ENCODE peak calls at places on chromosomes 6 and 20, in nine cellular contexts. Z is fibroblast of lung, N is cardiac fibroblast, Q is tibial nerve, M is cardiac muscle cell, W is GM12865, F is mucosa of descending colon, I is gastrocnemius medialis, S is lower leg skin. A is an unnamed sample.

GRCh38 chr20:53668981-53669380 is 75.3 kb upstream of the ZNF217 start:
- DNase-seq in Z (no peak), N (no peak), Q (no peak), M (no peak), W (no peak), F (peak; percentile 89), I (no peak), S (peak; percentile 7), A (no peak)

GRCh38 chr20:45114465-45115385 is at the start of gene WFDC5:
- DNase-seq in Z (no peak), N (no peak), Q (no peak), M (no peak), W (no peak), F (no peak), I (no peak), S (no peak), A (no peak)

GRCh38 chr20:18783385-18783959 is 30.1 kb upstream of the SCP2D1 start:
- DNase-seq in Z (no peak), N (no peak), Q (no peak), M (no peak), W (no peak), F (no peak), I (no peak), S (no peak), A (no peak)

GRCh38 chr6:114157848-114158247 is 185.0 kb downstream of the HS3ST5 start:
- DNase-seq in Z (no peak), N (no peak), Q (no peak), M (no peak), W (no peak), F (no peak), I (no peak), S (no peak), A (no peak)

GRCh38 chr6:37980222-37980595 is 160.7 kb downstream of the ZFAND3 start:
- DNase-seq in Z (peak; percentile 48), N (peak; percentile 44), Q (no peak), M (no peak), W (no peak), F (no peak), I (no peak), S (no peak), A (no peak)

GRCh38 chr20:19249515-19249914 is 37.1 kb downstream of the SLC24A3 start:
- DNase-seq in Z (peak; percentile 22), N (peak; percentile 37), Q (peak; percentile 3), M (peak; percentile 33), W (peak; percentile 18), F (peak; percentile 21), I (no peak), S (no peak), A (no peak)

GRCh38 chr6:22828179-22829062 is 259.1 kb downstream of the HDGFL1 start:
- DNase-seq in Z (peak; percentile 93), N (peak; percentile 94), Q (no peak), M (peak; percentile 96), W (peak; percentile 39), F (peak; percentile 24), I (no peak), S (no peak), A (peak; percentile 96)

GRCh38 chr6:38771111-38771694 is 56.1 kb downstream of the DNAH8 start:
- DNase-seq in Z (peak; percentile 0), N (no peak), Q (no peak), M (peak; percentile 2), W (no peak), F (no peak), I (no peak), S (no peak), A (no peak)

GRCh38 chr6:150269857-150270223 is 99.0 kb upstream of the IYD start:
- DNase-seq in Z (no peak), N (peak; percentile 18), Q (no peak), M (no peak), W (no peak), F (no peak), I (no peak), S (peak; percentile 57), A (no peak)

GRCh38 chr6:97947841-97948240 is 664.8 kb upstream of the MMS22L start:
- DNase-seq in Z (peak; percentile 3), N (peak; percentile 73), Q (peak; percentile 12), M (peak; percentile 53), W (no peak), F (no peak), I (no peak), S (no peak), A (peak; percentile 95)

GRCh38 chr6:14661188-14661587 is 543.6 kb downstream of the CD83 start:
- DNase-seq in Z (peak; percentile 34), N (no peak), Q (no peak), M (no peak), W (peak; percentile 56), F (no peak), I (no peak), S (no peak), A (no peak)

GRCh38 chr6:128807577-128807976 is 75.4 kb upstream of the LAMA2 start:
- DNase-seq in Z (peak; percentile 76), N (peak; percentile 79), Q (no peak), M (peak; percentile 74), W (peak; percentile 15), F (no peak), I (no peak), S (no peak), A (peak; percentile 38)

GRCh38 chr6:84897874-84898635 is 133.7 kb upstream of the TBX18 start:
- DNase-seq in Z (peak; percentile 89), N (peak; percentile 79), Q (no peak), M (peak; percentile 84), W (no peak), F (no peak), I (no peak), S (no peak), A (no peak)

GRCh38 chr20:22343612-22344011 is 240.8 kb downstream of the FOXA2 start:
- DNase-seq in Z (no peak), N (no peak), Q (no peak), M (no peak), W (no peak), F (no peak), I (no peak), S (no peak), A (no peak)

GRCh38 chr6:72367439-72367838 is 254.4 kb upstream of the KCNQ5 start:
- DNase-seq in Z (no peak), N (no peak), Q (no peak), M (no peak), W (peak; percentile 15), F (no peak), I (no peak), S (no peak), A (no peak)
- H3K4me3 ChIP-seq in Z (no peak overlapping the region), N (no peak overlapping the region), Q (no peak overlapping the region), M (no peak overlapping the region), W (no peak overlapping the region), F (no peak overlapping the region), I (no peak overlapping the region), S (no peak overlapping the region), A (no peak overlapping the region)

GRCh38 chr6:30213654-30213998 is 420 bp upstream of the TRIM26 start:
- DNase-seq in Z (no peak), N (no peak), Q (peak; percentile 15), M (no peak), W (no peak), F (no peak), I (no peak), S (no peak), A (no peak)

GRCh38 chr6:30213999-30214982 is 1.1 kb upstream of the TRIM26 start:
- DNase-seq in Z (peak; percentile 70), N (peak; percentile 82), Q (peak; percentile 69), M (peak; percentile 81), W (peak; percentile 91), F (peak; percentile 88), I (peak; percentile 61), S (peak; percentile 97), A (no peak)

GRCh38 chr6:30223339-30223738 is 10.1 kb upstream of the TRIM26 start:
- DNase-seq in Z (no peak), N (no peak), Q (no peak), M (no peak), W (no peak), F (no peak), I (no peak), S (no peak), A (no peak)

GRCh38 chr6:30216096-30216495 is 2.9 kb upstream of the TRIM26 start:
- DNase-seq in Z (no peak), N (no peak), Q (no peak), M (no peak), W (no peak), F (no peak), I (no peak), S (no peak), A (no peak)

DNA sequence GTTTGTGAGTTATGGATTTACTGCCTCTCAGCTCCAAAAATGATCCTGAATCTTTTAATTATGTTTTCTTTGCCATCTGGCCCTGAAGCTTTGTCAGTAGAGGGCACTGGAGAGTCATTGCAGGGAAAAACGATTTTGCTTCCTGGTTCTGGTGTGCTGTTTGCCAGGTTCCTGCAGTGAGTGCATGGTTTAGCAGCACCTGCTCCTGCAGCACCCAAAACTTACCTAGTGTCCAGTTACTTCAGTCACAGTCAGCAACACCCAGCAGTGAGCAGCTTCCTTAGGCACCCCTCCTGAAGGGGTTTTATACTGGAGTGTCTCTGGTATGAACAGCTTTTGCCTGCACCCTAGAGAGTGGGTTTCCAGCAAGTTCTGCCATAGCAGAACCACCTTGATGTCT is 6.0 kb upstream of the TRIM26 start:
- DNase-seq in Z (peak; percentile 56), N (peak; percentile 68), Q (peak; percentile 67), M (peak; percentile 61), W (peak; percentile 68), F (peak; percentile 85), I (no peak), S (no peak), A (no peak)
- TF ChIP-seq CTCF in Z (peak; percentile 98), N (peak; percentile 93), Q (peak; percentile 51), M (peak; percentile 94), W (peak; percentile 85), F (peak; percentile 67), I (peak; percentile 77), S (no peak), A (peak; percentile 98)

GRCh38 chr20:63409834-63410435 is 48.8 kb upstream of the CHRNA4 start:
- DNase-seq in Z (no peak), N (no peak), Q (no peak), M (no peak), W (no peak), F (no peak), I (no peak), S (no peak), A (no peak)
- H3K4me3 ChIP-seq in Z (no peak overlapping the region), N (no peak overlapping the region), Q (no peak overlapping the region), M (no peak overlapping the region), W (no peak overlapping the region), F (no peak overlapping the region), I (no peak overlapping the region), S (no peak overlapping the region), A (no peak overlapping the region)

GRCh38 chr6:159760602-159761057 is 1.2 kb upstream of the ACAT2 start:
- DNase-seq in Z (peak; percentile 31), N (peak; percentile 78), Q (no peak), M (peak; percentile 85), W (no peak), F (no peak), I (no peak), S (no peak), A (peak; percentile 64)

GRCh38 chr6:159761135-159761872 is 541 bp upstream of the ACAT2 start:
- DNase-seq in Z (peak; percentile 20), N (peak; percentile 15), Q (peak; percentile 17), M (peak; percentile 31), W (peak; percentile 30), F (peak; percentile 56), I (peak; percentile 4), S (peak; percentile 87), A (no peak)

GRCh38 chr6:159756508-159756907 is 5.3 kb upstream of the ACAT2 start:
- DNase-seq in Z (no peak), N (no peak), Q (no peak), M (no peak), W (no peak), F (no peak), I (no peak), S (no peak), A (no peak)

GRCh38 chr6:159759645-159760044 is 2.2 kb upstream of the ACAT2 start:
- DNase-seq in Z (no peak), N (no peak), Q (no peak), M (no peak), W (no peak), F (no peak), I (no peak), S (no peak), A (no peak)

GRCh38 chr6:159758031-159759001 is 3.5 kb upstream of the ACAT2 start:
- DNase-seq in Z (no peak), N (peak; percentile 21), Q (no peak), M (peak; percentile 44), W (no peak), F (no peak), I (no peak), S (no peak), A (peak; percentile 6)
- TF ChIP-seq CTCF in Z (no peak), N (peak; percentile 28), Q (no peak), M (peak; percentile 9), W (peak; percentile 2), F (no peak), I (no peak), S (no peak), A (peak; percentile 35)